ENCODE peak calls at places on chromosomes 11 and 22, in ten cellular contexts. F is RWPE1, E is A549, X is kidney, I is IMR-90, B is breast epithelium, S is uterus, T is Panc1, Z is ovary, C is AG04450. H is an unnamed sample.

GRCh38 chr11:2531987-2532703 is 87.3 kb downstream of the KCNQ1 start:
- DNase-seq in Z (no peak), C (no peak), I (no peak), T (no peak), E (no peak), S (peak), X (peak), F (no peak), B (no peak), H (no peak)

GRCh38 chr22:32206774-32207758 is 2.2 kb upstream of the RFPL2 start:
- DNase-seq in C (no peak), I (no peak), T (peak), Z (no peak), X (no peak), S (no peak), E (peak), B (no peak), F (no peak), H (no peak)

GRCh38 chr11:60064115-60064514 is 7.7 kb downstream of the MS4A3 start:
- DNase-seq in S (no peak), E (no peak), C (no peak), F (no peak), B (no peak), I (no peak), T (no peak), Z (no peak), X (no peak), H (no peak)

GRCh38 chr11:67119577-67120391 is 721 bp downstream of the KDM2A start:
- DNase-seq in X (peak), T (peak), B (no peak), C (no peak), F (peak), E (peak), I (no peak), Z (peak), S (peak), H (no peak)

GRCh38 chr11:131760191-131760951 is 390.0 kb downstream of the NTM start:
- DNase-seq in B (no peak), S (no peak), T (no peak), E (no peak), X (peak), Z (no peak), F (no peak), C (no peak), I (peak), H (no peak)

GRCh38 chr11:62980133-62980760 is 4.5 kb downstream of the SLC22A6 start:
- DNase-seq in B (no peak), S (no peak), F (no peak), T (no peak), I (peak), Z (no peak), C (no peak), X (no peak), E (no peak), H (no peak)

GRCh38 chr11:124075841-124076571 is 34.9 kb upstream of the OR10G7 start:
- DNase-seq in E (peak), F (no peak), S (no peak), Z (no peak), T (no peak), I (no peak), X (peak), B (no peak), C (no peak), H (no peak)

GRCh38 chr11:72225411-72225951 is 914 bp downstream of the INPPL1 start:
- DNase-seq in E (no peak), C (no peak), S (no peak), I (no peak), X (no peak), Z (peak), T (no peak), B (no peak), F (no peak), H (no peak)

GRCh38 chr11:27205269-27205668 is 157.7 kb downstream of the CCDC34 start:
- DNase-seq in F (no peak), E (peak), X (no peak), Z (no peak), B (no peak), S (no peak), T (no peak), I (no peak), C (no peak), H (no peak)

GRCh38 chr22:34057726-34058125 is 137.4 kb upstream of the LARGE1 start:
- DNase-seq in F (no peak), B (no peak), T (no peak), Z (no peak), C (no peak), E (no peak), X (no peak), S (no peak), I (no peak), H (no peak)

GRCh38 chr11:131922220-131922619 is 551.8 kb downstream of the NTM start:
- DNase-seq in S (no peak), F (no peak), I (no peak), B (no peak), E (no peak), X (no peak), C (no peak), T (no peak), Z (no peak), H (no peak)

GRCh38 chr22:45896153-45896951 is 80.6 kb downstream of the WNT7B start:
- DNase-seq in E (no peak), I (no peak), T (no peak), Z (no peak), S (no peak), C (no peak), B (peak), F (peak), X (peak), H (peak)

GRCh38 chr11:5608778-5609177 is 12.3 kb downstream of the TRIM6 start:
- DNase-seq in I (peak), S (no peak), X (no peak), F (no peak), T (no peak), B (no peak), Z (no peak), E (no peak), C (no peak), H (no peak)

GRCh38 chr11:115334932-115335788 is 169.1 kb downstream of the CADM1 start:
- DNase-seq in T (no peak), Z (no peak), F (peak), I (peak), C (no peak), X (no peak), E (peak), B (no peak), S (no peak), H (no peak)

GRCh38 chr11:122439911-122440782 is 215.4 kb upstream of the UBASH3B start:
- DNase-seq in X (no peak), C (no peak), T (no peak), I (peak), S (peak), F (no peak), B (no peak), Z (peak), E (peak), H (no peak)

GRCh38 chr11:124746621-124747243 is 5.3 kb downstream of the VSIG2 start:
- DNase-seq in I (peak), C (peak), Z (peak), B (peak), X (peak), T (no peak), S (no peak), E (peak), F (peak), H (peak)

GRCh38 chr22:43722444-43722843 is 89.7 kb downstream of the EFCAB6 start:
- DNase-seq in S (no peak), X (no peak), I (no peak), E (no peak), Z (no peak), T (no peak), C (no peak), B (no peak), F (no peak), H (no peak)

GRCh38 chr11:19597876-19598275 is 114.8 kb upstream of the NAV2 start:
- DNase-seq in I (no peak), X (no peak), C (no peak), Z (no peak), T (no peak), S (no peak), B (no peak), F (no peak), E (no peak), H (no peak)

GRCh38 chr11:132821027-132821426 is 711.3 kb downstream of the OPCML start:
- DNase-seq in F (no peak), Z (no peak), S (no peak), B (no peak), X (no peak), I (peak), C (peak), T (no peak), E (no peak), H (no peak)

GRCh38 chr22:49540571-49541450 is 286.9 kb downstream of the BRD1 start:
- DNase-seq in S (no peak), B (no peak), E (no peak), C (no peak), I (no peak), Z (no peak), F (no peak), X (peak), T (no peak), H (no peak)

GRCh38 chr11:91163619-91164451 is 941.0 kb upstream of the CHORDC1 start:
- DNase-seq in C (no peak), E (peak), I (peak), T (no peak), F (peak), X (no peak), B (no peak), Z (no peak), S (no peak), H (peak)

GRCh38 chr11:36354221-36355003 is 58.3 kb downstream of the PRR5L start:
- DNase-seq in X (no peak), Z (no peak), C (peak), T (no peak), B (no peak), E (no peak), F (peak), I (peak), S (no peak), H (no peak)

GRCh38 chr11:1459219-1459575 is 27.4 kb downstream of the MOB2 start:
- DNase-seq in C (no peak), F (no peak), T (no peak), Z (no peak), I (no peak), E (no peak), S (no peak), B (no peak), X (no peak), H (no peak)

GRCh38 chr11:63829823-63830489 is 9.0 kb upstream of the MARK2 start:
- DNase-seq in T (no peak), F (no peak), Z (no peak), I (peak), B (no peak), C (no peak), S (no peak), E (peak), X (peak), H (no peak)

GRCh38 chr11:102330226-102330625 is 12.9 kb downstream of the BIRC3 start:
- DNase-seq in I (peak), X (no peak), T (no peak), S (no peak), C (no peak), F (no peak), Z (no peak), E (no peak), B (no peak), H (no peak)

GRCh38 chr11:126146454-126147192 is 64.8 kb downstream of the RPUSD4 start:
- DNase-seq in Z (no peak), X (no peak), I (no peak), E (no peak), T (no peak), B (no peak), C (no peak), F (no peak), S (no peak), H (no peak)

GRCh38 chr11:78722786-78723185 is 148.1 kb upstream of the NARS2 start:
- DNase-seq in S (no peak), B (no peak), E (no peak), Z (no peak), T (no peak), F (no peak), C (no peak), I (peak), X (no peak), H (no peak)

GRCh38 chr11:19039409-19039808 is 21.1 kb downstream of the MRGPRX2 start:
- DNase-seq in C (no peak), X (no peak), S (no peak), E (no peak), B (no peak), Z (no peak), I (no peak), F (no peak), T (no peak), H (no peak)

GRCh38 chr11:65444314-65445051 is 21.9 kb downstream of the NEAT1 start:
- DNase-seq in X (peak), B (no peak), T (no peak), S (peak), E (no peak), C (no peak), F (no peak), Z (peak), I (peak), H (no peak)

GRCh38 chr11:27294654-27295053 is 68.4 kb downstream of the CCDC34 start:
- DNase-seq in E (no peak), Z (no peak), I (no peak), B (no peak), C (no peak), X (no peak), S (no peak), F (no peak), T (no peak), H (no peak)

DNA sequence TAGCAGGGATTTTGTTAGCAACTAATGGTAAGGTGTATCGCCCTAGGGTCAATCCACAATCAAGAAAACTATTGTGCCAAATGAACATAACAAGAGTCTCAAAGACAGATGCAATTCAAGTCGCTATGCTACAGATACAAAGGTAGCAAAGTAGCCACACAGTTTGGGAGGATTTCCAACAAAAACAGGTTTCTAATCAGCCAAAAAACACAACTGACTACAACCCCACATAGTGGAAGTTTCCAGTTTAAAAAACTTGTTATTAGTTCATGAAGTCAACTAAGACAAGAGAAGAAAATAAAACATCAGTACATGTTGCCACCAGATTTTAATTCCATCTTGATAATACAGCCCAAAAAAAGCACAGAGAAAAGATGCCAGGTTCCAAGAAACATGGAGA is 38.0 kb downstream of the MYH9 start:
- DNase-seq in E (no peak), B (no peak), S (no peak), F (no peak), Z (no peak), C (no peak), X (no peak), T (no peak), I (no peak), H (no peak)
- H3K27ac ChIP-seq in E (peak), B (peak), S (peak), F (peak), Z (no peak), C (no peak), X (peak), T (peak), I (no peak), H (peak)

DNA sequence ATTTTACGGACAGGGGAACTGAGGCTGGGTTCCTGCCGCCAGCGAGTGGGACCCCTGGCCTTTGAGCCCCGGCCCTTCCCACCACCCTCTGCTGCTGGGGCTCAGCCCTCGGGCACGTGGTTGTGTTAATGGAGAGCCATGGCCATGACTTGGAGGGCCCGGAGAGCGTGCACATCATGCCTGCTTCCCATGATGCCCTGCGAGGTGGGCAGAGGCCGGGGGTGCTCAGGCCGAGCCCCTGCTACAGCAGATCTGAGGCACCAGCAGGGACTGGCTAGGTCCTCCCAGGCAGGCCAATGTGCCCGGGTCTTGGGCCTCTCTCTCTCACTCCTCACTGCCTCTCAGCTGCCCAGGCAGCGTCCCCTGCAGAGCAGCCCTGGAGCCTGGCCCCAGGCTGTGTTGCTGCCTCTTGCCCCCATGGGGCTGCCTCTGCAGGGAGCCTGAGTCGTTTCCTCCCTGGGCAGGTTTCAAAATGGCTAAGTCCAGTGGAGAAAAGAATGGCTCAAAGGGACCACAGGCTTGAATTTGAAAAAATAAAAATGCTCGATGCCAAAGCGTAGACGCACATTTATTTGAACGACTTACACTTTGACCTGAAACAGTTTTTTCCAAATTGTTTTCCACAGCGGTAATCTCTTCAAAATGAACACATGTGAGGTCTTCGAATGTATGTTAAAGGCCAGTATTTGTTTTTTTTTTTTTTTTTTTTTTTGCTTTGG is 72.6 kb upstream of the CLDN5 start:
- DNase-seq in E (no peak), S (no peak), T (no peak), Z (no peak), I (no peak), F (no peak), C (no peak), X (no peak), B (no peak), H (no peak)
- H3K27ac ChIP-seq in E (no peak), S (peak), T (no peak), Z (no peak), I (no peak), F (no peak), C (no peak), X (no peak), B (peak), H (no peak)

GRCh38 chr11:119106564-119107537 is at the start of gene C2CD2L:
- DNase-seq in S (peak), Z (peak), I (peak), T (no peak), F (peak), E (peak), B (peak), C (peak), X (peak), H (peak)
- H3K27ac ChIP-seq in S (peak), Z (peak), I (peak), T (peak), F (peak), E (peak), B (peak), C (peak), X (peak), H (peak)

DNA sequence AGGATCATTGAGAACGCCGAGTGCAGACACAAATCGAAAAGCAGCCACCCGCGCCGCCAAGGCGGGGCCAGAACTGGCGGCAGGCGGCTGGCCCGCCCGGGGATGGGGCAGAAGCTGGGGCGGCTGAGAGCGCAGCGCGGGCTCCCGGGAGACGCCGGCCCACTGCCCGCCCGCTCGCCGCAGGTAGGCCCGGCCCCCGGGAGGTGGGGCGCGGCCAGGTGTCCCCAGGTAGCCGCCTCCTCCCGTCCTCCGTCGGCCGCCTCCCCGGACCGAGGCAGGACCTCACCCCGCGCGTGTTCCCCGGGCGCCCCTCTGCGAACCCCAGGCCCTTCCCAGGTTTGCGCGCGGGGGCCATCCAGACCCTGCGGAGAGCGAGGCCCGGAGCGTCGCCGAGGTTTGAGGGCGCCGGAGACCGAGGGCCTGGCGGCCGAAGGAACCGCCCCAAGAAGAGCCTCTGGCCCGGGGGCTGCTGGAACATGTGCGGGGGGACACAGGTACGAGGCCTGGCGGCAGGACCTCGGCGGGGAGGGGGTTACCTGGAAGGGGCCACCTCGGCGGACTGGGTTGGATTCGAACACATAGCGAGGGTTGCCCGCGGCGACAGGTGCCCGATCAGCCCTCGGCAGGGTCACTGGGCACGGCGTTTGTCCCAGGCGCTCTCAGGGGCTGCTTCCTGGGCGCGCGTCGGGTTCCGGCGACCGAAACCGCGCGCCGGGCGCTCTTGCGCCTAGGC is at the start of gene PRRG4:
- DNase-seq in B (peak), T (no peak), C (no peak), E (peak), F (peak), Z (peak), X (peak), I (peak), S (peak), H (no peak)
- H3K27ac ChIP-seq in B (peak), T (peak), C (no peak), E (peak), F (peak), Z (no peak), X (peak), I (no peak), S (peak), H (peak)

GRCh38 chr11:107857550-107858216 is 904 bp downstream of the SLC35F2 start:
- DNase-seq in X (no peak), B (no peak), F (no peak), C (no peak), S (no peak), Z (no peak), T (peak), I (peak), E (peak), H (no peak)
- H3K27ac ChIP-seq in X (peak), B (peak), F (peak), C (no peak), S (peak), Z (no peak), T (peak), I (no peak), E (peak), H (peak)

DNA sequence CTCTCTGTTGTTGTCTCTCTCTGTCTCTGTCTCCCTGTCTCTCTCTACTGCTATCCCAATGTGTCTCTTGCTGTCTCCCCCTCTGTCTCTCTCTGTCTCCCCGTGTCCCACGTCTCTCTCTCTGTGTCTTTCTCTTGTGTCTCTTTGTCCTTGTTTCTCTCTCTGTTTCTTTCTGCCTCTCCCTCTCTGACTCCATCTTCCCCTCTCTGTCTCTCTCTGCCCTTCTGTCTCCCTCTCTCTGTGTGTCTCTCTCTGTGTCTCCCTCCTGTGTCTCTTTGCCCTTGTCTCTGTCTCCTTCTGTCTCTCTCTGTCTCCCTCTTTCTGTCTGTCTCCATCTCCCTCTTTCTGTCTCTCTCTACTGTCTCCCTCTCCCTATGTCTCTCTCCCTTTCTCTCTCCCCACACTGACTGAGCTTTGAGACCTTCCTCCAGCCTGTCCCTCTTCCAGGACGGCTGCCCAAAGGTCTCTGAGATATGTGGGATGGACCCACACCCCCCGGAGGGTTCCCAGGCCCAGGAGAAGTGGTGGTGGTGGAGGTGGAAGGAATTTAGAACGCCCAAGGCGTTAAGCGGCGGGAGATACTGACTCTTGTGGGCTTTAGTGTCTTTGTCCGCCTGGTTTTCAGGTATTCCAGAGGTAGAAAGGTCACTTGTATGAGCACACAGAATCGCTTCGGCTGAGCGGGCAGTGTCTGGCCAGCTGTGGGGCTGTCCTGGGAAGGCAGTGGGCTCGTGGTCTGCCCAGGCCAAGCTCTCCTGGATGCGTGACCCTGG is 65.5 kb upstream of the CCND1 start:
- DNase-seq in Z (no peak), B (no peak), C (no peak), T (no peak), S (no peak), F (no peak), X (no peak), I (no peak), E (no peak), H (no peak)
- H3K27ac ChIP-seq in Z (no peak), B (no peak), C (no peak), T (no peak), S (no peak), F (no peak), X (no peak), I (no peak), E (peak), H (no peak)

DNA sequence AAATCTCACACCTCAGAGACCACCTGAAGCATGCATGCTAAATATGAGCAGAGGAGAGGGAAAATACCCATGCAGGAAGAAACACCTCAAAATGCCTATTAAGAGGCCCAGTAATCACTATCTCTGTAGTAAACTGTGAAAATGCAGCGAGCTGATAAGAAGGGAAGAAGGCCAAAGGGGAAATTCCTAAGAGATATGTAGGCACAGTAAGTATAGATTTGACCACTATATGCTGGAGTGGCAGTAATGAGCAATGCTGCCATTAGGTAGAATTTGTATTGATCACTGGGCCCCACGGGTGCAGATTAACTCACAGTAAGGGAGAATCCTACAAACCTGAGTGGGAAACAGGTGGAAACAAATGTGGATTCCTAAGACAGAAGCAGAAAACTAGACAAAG is 1813.1 kb upstream of the RAG2 start:
- DNase-seq in T (no peak), I (no peak), B (no peak), X (no peak), Z (no peak), C (no peak), E (no peak), S (no peak), F (no peak), H (no peak)
- H3K27ac ChIP-seq in T (no peak), I (no peak), B (no peak), X (no peak), Z (no peak), C (no peak), E (no peak), S (no peak), F (no peak), H (no peak)